ENCODE peak calls at places on chromosomes 2 and 18, in five cellular contexts. G is suprapubic skin, L is ascending aorta, A is spleen, S is psoas muscle. H is an unnamed sample. For H3K4me1, the result is how much of the 10 kb centered on the place peaks cover.

GRCh38 chr18:9619545-9619944 is 5.2 kb upstream of the PPP4R1 start:
- DNase-seq in G (no peak), L (no peak), A (no peak), S (no peak), H (no peak)

GRCh38 chr2:57296795-57297517 is 749.6 kb upstream of the VRK2 start:
- DNase-seq in G (no peak), L (no peak), A (no peak), S (no peak), H (no peak)

GRCh38 chr2:212845941-212846340 is 305.5 kb downstream of the IKZF2 start:
- DNase-seq in G (no peak), L (no peak), A (no peak), S (no peak), H (no peak)

GRCh38 chr2:237281900-237282306 is 132.1 kb downstream of the COL6A3 start:
- DNase-seq in G (no peak), L (no peak), A (no peak), S (no peak), H (no peak)

GRCh38 chr2:27655155-27655951 is 8.1 kb downstream of the SUPT7L start:
- DNase-seq in G (no peak), L (no peak), A (no peak), S (no peak), H (no peak)

GRCh38 chr2:166841679-166842078 is 46.6 kb upstream of the XIRP2 start:
- DNase-seq in G (no peak), L (no peak), A (no peak), S (no peak), H (no peak)

GRCh38 chr2:16729901-16730300 is 64.3 kb upstream of the CYRIA start:
- DNase-seq in G (no peak), L (no peak), A (no peak), S (no peak), H (no peak)

GRCh38 chr2:203681978-203682377 is 24.5 kb upstream of the CD28 start:
- DNase-seq in G (no peak), L (no peak), A (no peak), S (peak), H (no peak)

GRCh38 chr2:207136872-207137271 is 28.9 kb downstream of the KLF7 start:
- DNase-seq in G (no peak), L (no peak), A (no peak), S (no peak), H (no peak)

GRCh38 chr2:55590810-55591440 is 26.5 kb downstream of the PPP4R3B start:
- DNase-seq in G (no peak), L (no peak), A (no peak), S (no peak), H (no peak)

GRCh38 chr2:46163804-46164569 is 133.2 kb upstream of the EPAS1 start:
- DNase-seq in G (no peak), L (no peak), A (no peak), S (no peak), H (no peak)

GRCh38 chr2:196293751-196294486 is 122.5 kb upstream of the STK17B start:
- DNase-seq in G (no peak), L (no peak), A (no peak), S (no peak), H (no peak)

GRCh38 chr18:78982186-78982585 is 2.6 kb downstream of the SALL3 start:
- DNase-seq in G (no peak), L (no peak), A (no peak), S (no peak), H (no peak)
- H3K4me3 ChIP-seq in G (no peak), L (no peak), A (no peak), S (no peak), H (no peak)

DNA sequence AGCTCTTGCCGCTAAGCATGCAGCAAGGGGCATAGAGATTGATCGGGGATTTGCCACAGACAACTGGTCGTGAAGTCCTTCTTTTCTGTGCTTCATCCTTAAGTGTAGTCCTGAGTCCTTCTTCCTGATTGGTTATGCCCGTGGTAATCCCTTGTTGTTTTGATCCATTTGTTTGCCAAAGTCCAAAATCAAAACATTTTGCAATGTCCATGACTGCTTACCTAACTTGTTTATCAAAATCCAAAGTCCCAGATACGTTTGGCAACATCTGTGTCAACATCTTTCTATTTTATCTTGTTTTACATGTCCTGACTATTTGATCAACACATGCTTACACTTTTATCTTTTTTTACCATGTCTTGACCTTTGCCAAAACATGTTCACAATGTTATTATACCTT is 229.0 kb upstream of the ZNF804A start:
- DNase-seq in G (no peak), L (no peak), A (no peak), S (no peak), H (no peak)
- TF ChIP-seq CTCF in G (no peak), L (no peak), A (no peak), S (no peak), H (no peak)

DNA sequence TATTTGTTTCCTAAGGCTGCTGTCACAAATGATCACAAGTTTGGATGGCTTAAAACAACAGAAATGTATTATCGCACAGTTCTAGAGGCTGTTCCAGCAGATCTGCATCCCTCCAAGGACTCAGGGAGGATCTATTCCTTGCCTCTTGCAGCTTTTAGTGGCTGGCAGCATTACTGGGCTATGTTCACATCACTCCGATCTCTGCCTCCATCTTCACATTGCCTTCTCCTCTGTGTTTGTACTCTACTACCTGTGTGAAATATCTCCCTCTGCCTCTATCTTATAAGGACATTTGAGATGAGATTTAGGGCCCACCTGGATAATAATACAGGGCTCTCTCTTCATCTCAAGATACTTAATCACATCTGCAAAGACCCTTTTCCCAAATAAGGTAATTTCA is 18.9 kb downstream of the NDC80 start:
- DNase-seq in G (no peak), L (no peak), A (no peak), S (no peak), H (no peak)
- H3K4me1 ChIP-seq in G (under half), L (under half), A (under half), S (under half), H (under half)

DNA sequence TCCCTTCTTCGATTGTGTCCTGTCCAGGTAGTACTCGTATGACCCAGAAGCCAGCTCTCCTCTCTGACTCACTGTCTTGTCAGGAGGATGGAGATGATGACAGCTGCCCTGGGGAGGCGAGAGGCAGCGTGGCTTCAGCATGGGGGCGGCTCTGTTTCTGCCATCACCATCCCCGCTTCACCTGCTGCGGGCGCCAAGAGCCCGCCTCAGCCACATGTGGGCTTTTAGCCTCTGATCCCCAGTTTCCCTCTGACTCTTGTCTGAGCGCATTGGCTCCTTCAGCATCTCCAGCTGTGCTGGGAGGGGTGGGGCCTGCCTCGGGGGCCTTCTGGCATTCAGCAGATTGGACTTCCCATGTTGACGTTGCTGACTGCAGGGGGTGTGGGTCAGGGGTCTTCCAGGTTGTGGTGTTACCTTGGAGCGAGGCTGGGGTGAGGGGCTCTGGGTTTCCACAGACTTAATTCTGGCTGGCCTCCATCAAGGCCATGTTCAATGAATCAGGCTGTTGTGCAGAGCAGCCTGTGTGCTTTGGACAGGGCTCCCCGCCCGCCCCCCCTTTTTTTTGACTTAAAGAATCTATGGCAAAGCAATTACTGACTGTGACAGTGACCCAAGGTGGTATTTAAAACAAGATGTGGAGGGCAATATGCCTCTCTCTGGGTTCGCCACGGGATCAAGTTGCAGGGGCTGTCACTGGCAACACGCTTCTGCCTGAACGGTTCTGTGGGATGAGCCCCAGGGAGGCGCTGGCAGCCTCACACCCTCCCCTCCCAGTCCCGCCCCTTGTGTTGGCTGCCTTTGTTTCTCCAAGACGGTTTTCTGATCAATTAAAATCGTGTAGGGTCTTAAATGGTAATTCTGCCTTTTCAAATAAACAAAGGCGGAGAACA is 228.3 kb downstream of the LDLRAD4 start:
- DNase-seq in G (peak), L (no peak), A (no peak), S (no peak), H (no peak)
- H3K4me3 ChIP-seq in G (peak), L (peak), A (no peak), S (peak), H (no peak)

GRCh38 chr18:33440384-33441043 is at the start of gene CCDC178:
- DNase-seq in G (no peak), L (no peak), A (peak), S (no peak), H (no peak)

GRCh38 chr18:33444699-33445098 is 4.2 kb upstream of the CCDC178 start:
- DNase-seq in G (no peak), L (no peak), A (no peak), S (no peak), H (no peak)

DNA sequence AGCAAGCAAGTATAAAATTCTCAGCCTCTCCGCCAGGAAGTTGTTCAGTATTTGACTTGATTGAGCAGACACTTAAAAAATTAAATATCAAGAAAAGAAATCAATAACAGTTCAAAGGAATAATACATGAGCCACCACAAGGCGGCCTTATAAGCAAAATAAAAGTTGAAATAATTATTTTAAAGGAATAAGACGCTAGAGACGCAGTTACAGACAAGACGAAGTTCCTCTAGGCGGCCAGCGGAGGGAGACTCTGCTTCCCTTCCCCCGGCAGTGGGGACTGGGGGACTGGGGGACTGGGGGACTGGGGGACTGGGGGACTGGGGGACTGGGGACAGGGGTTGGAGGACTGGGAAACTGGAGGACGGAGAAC is 524 bp downstream of the CCDC178 start:
- DNase-seq in G (no peak), L (no peak), A (no peak), S (no peak), H (no peak)
- TF ChIP-seq CTCF in G (peak), L (peak), A (no peak), S (no peak), H (peak)

DNA sequence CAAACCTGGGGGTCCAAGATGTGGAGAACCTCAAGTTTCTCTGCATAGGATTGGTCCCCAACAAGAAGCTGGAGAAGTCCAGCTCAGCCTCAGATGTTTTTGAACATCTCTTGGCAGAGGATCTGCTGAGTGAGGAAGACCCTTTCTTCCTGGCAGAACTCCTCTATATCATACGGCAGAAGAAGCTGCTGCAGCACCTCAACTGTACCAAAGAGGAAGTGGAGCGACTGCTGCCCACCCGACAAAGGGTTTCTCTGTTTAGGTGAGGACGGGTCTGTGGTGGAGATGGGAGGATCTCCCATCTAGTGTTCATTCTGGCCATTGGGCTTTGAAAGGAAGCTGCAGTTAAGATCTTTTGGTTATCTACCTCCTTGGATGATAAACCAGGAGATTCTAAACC is 2.9 kb downstream of the CASP10 start:
- DNase-seq in G (no peak), L (no peak), A (no peak), S (no peak), H (no peak)
- H3K4me1 ChIP-seq in G (under half), L (under half), A (half or more), S (under half), H (under half)